ENCODE peak calls at places on chromosomes 12 and 14, in ten cellular contexts. M, W, S, L, E, K, T, X, Y and C are unnamed samples.

GRCh38 chr12:40336573-40337199 is 111.9 kb downstream of the LRRK2 start:
- DNase-seq in M (no peak), W (no peak), S (no peak), L (peak; percentile 5), E (no peak), K (no peak), T (peak; percentile 53), X (no peak), Y (no peak), C (peak; percentile 13)

GRCh38 chr14:101881426-101881825 is 82.9 kb upstream of the DYNC1H1 start:
- DNase-seq in M (no peak), W (no peak), S (no peak), L (no peak), E (no peak), K (no peak), T (no peak), X (no peak), Y (no peak), C (no peak)

GRCh38 chr14:56333361-56334279 is 215.4 kb downstream of the PELI2 start:
- DNase-seq in M (no peak), W (no peak), S (no peak), L (peak; percentile 93), E (no peak), K (no peak), T (peak; percentile 82), X (no peak), Y (no peak), C (no peak)

GRCh38 chr14:74491952-74492351 is 1.2 kb downstream of the NPC2 start:
- DNase-seq in M (no peak), W (no peak), S (peak; percentile 37), L (peak; percentile 40), E (no peak), K (no peak), T (peak; percentile 64), X (no peak), Y (no peak), C (peak; percentile 39)

GRCh38 chr14:31128601-31129526 is 78.7 kb downstream of the HECTD1 start:
- DNase-seq in M (no peak), W (no peak), S (no peak), L (no peak), E (no peak), K (no peak), T (no peak), X (no peak), Y (no peak), C (no peak)

GRCh38 chr12:93889516-93890202 is 212.5 kb downstream of the CRADD start:
- DNase-seq in M (no peak), W (no peak), S (no peak), L (peak; percentile 23), E (no peak), K (no peak), T (no peak), X (no peak), Y (no peak), C (no peak)

GRCh38 chr14:43540948-43541347 is 966.1 kb downstream of the FSCB start:
- DNase-seq in M (no peak), W (no peak), S (no peak), L (no peak), E (no peak), K (peak; percentile 89), T (peak; percentile 0), X (no peak), Y (peak; percentile 33), C (peak; percentile 30)

GRCh38 chr12:71548906-71549305 is 109.3 kb downstream of the LGR5 start:
- DNase-seq in M (no peak), W (no peak), S (no peak), L (no peak), E (no peak), K (no peak), T (no peak), X (no peak), Y (no peak), C (no peak)

GRCh38 chr12:111169032-111169431 is 199.9 kb downstream of the PHETA1 start:
- DNase-seq in M (no peak), W (no peak), S (no peak), L (no peak), E (no peak), K (no peak), T (no peak), X (no peak), Y (no peak), C (no peak)

GRCh38 chr12:111298583-111299436 is 70.1 kb downstream of the PHETA1 start:
- DNase-seq in M (peak; percentile 12), W (peak; percentile 65), S (peak; percentile 32), L (peak; percentile 31), E (peak; percentile 77), K (peak; percentile 88), T (peak; percentile 73), X (peak; percentile 31), Y (no peak), C (peak; percentile 95)

GRCh38 chr14:33062881-33063280 is 124.2 kb downstream of the NPAS3 start:
- DNase-seq in M (no peak), W (no peak), S (no peak), L (no peak), E (no peak), K (no peak), T (peak; percentile 42), X (no peak), Y (no peak), C (no peak)

GRCh38 chr14:24071836-24072420 is 566 bp downstream of the CPNE6 start:
- DNase-seq in M (no peak), W (no peak), S (no peak), L (no peak), E (no peak), K (no peak), T (no peak), X (peak; percentile 34), Y (no peak), C (no peak)

GRCh38 chr14:22622220-22622619 is 21.9 kb downstream of the OR6J1 start:
- DNase-seq in M (no peak), W (no peak), S (peak; percentile 7), L (peak; percentile 80), E (no peak), K (no peak), T (peak; percentile 35), X (no peak), Y (no peak), C (no peak)

GRCh38 chr12:53989227-53990113 is 4.5 kb downstream of the HOXC10 start:
- DNase-seq in M (peak; percentile 30), W (no peak), S (no peak), L (peak; percentile 45), E (no peak), K (no peak), T (peak; percentile 70), X (no peak), Y (no peak), C (no peak)
- H3K27me3 ChIP-seq in M (peaks cover 74% of the 10 kb centered on the region), W (peaks cover 95% of the 10 kb centered on the region), S (peaks cover 96% of the 10 kb centered on the region), L (peaks cover 97% of the 10 kb centered on the region), E (peaks cover 89% of the 10 kb centered on the region), K (peaks cover 96% of the 10 kb centered on the region), T (peaks cover 91% of the 10 kb centered on the region), X (peaks cover 100% of the 10 kb centered on the region), Y (peaks cover 97% of the 10 kb centered on the region), C (peaks cover 98% of the 10 kb centered on the region)

DNA sequence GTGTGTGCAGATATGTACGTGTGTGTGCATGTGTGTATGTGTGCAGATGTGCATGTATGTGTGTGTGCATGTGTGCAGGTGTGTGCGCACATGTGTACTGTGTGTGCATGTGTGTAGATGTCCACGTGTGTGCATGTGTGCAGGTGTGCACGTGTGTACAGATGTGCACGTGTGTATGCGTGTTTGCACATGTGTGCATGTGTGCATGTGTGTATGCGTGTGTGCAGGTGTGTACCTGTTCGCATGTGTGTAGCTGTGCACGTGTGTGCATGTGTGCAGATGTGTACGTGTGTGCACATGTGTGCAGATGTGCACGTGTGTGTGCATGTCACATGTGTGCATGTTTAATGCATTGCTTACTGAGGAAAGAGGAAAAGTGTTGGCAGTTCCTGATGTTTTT is 55.7 kb upstream of the FKBP4 start:
- DNase-seq in M (no peak), W (no peak), S (no peak), L (no peak), E (no peak), K (no peak), T (no peak), X (no peak), Y (no peak), C (no peak)
- H3K27me3 ChIP-seq in M (no peaks in the 10 kb centered on the region), W (no peaks in the 10 kb centered on the region), S (no peaks in the 10 kb centered on the region), L (peaks cover 48% of the 10 kb centered on the region), E (no peaks in the 10 kb centered on the region), K (no peaks in the 10 kb centered on the region), T (peaks cover 54% of the 10 kb centered on the region), X (no peaks in the 10 kb centered on the region), Y (no peaks in the 10 kb centered on the region), C (no peaks in the 10 kb centered on the region)

GRCh38 chr12:48003226-48004038 is 844 bp downstream of the COL2A1 start:
- DNase-seq in M (no peak), W (no peak), S (no peak), L (no peak), E (peak; percentile 44), K (peak; percentile 49), T (peak; percentile 12), X (no peak), Y (no peak), C (peak; percentile 65)
- H3K27me3 ChIP-seq in M (peaks cover 14% of the 10 kb centered on the region), W (peaks cover 55% of the 10 kb centered on the region), S (peaks cover 60% of the 10 kb centered on the region), L (peaks cover 76% of the 10 kb centered on the region), E (peaks cover 30% of the 10 kb centered on the region), K (peaks cover 78% of the 10 kb centered on the region), T (peaks cover 75% of the 10 kb centered on the region), X (peaks cover 97% of the 10 kb centered on the region), Y (peaks cover 21% of the 10 kb centered on the region), C (peaks cover 98% of the 10 kb centered on the region)

GRCh38 chr12:57625261-57626032 is 7.6 kb downstream of the B4GALNT1 start:
- DNase-seq in M (no peak), W (no peak), S (no peak), L (no peak), E (no peak), K (no peak), T (no peak), X (no peak), Y (no peak), C (peak; percentile 12)

GRCh38 chr12:57627504-57628279 is 5.3 kb downstream of the B4GALNT1 start:
- DNase-seq in M (no peak), W (peak; percentile 54), S (no peak), L (no peak), E (no peak), K (no peak), T (no peak), X (no peak), Y (peak; percentile 63), C (peak; percentile 80)

GRCh38 chr12:57626111-57626928 is 6.7 kb downstream of the B4GALNT1 start:
- DNase-seq in M (no peak), W (no peak), S (no peak), L (no peak), E (no peak), K (peak; percentile 30), T (no peak), X (no peak), Y (peak; percentile 63), C (peak; percentile 34)

GRCh38 chr12:57628280-57629191 is 4.5 kb downstream of the B4GALNT1 start:
- DNase-seq in M (no peak), W (peak; percentile 34), S (no peak), L (no peak), E (no peak), K (peak; percentile 31), T (no peak), X (no peak), Y (no peak), C (peak; percentile 48)

DNA sequence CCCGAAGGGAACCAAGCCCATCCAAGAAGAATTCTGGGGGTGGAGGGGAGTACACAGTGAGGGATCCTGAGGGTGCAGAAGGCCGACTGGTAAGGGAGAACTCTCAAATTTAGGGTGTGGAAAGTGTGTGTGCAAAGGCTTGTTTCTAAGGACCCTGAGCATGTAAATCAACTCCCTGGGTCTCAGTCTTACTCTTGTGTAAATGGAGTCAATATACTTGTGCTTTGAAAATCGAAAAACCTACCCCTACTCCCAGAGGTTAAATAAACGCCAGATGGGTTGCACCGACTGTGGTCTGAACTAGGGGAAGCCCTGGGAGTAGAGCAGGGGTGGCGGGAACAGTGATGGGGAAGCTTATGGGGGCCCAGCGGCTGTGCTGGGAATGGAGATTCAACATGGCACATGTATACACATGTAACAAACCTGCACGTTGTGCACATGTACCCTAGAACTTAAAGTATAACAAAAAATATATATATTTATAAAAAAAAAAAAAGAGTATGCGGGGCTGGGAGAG is 6.0 kb downstream of the B4GALNT1 start:
- DNase-seq in M (no peak), W (no peak), S (no peak), L (no peak), E (no peak), K (no peak), T (no peak), X (no peak), Y (no peak), C (peak; percentile 62)
- H3K27me3 ChIP-seq in M (peaks cover 16% of the 10 kb centered on the region), W (peaks cover 48% of the 10 kb centered on the region), S (peaks cover 73% of the 10 kb centered on the region), L (peaks cover 78% of the 10 kb centered on the region), E (peaks cover 27% of the 10 kb centered on the region), K (peaks cover 94% of the 10 kb centered on the region), T (no peaks in the 10 kb centered on the region), X (peaks cover 98% of the 10 kb centered on the region), Y (peaks cover 8% of the 10 kb centered on the region), C (peaks cover 100% of the 10 kb centered on the region)